ENCODE peak calls at places on chromosome 10, in six cellular contexts. One of them, this sample, is unnamed.

GRCh38 chr10:102230861-102231356 is 4.8 kb downstream of the ELOVL3 start:
- DNase-seq in Peyer's patch: peak; percentile 70
- DNase-seq in body of pancreas: peak; percentile 31
- DNase-seq in heart left ventricle: no peak
- DNase-seq in breast epithelium: no peak
- DNase-seq in A549: peak; percentile 60
- DNase-seq in this sample: peak; percentile 34

GRCh38 chr10:73953665-73954064 is 42.7 kb downstream of the PLAU start:
- DNase-seq in A549: no peak
- DNase-seq in body of pancreas: peak; percentile 33
- DNase-seq in Peyer's patch: no peak
- DNase-seq in heart left ventricle: no peak
- DNase-seq in breast epithelium: no peak
- DNase-seq in this sample: no peak

GRCh38 chr10:28202941-28203352 is 99.9 kb downstream of the MPP7 start:
- DNase-seq in Peyer's patch: no peak
- DNase-seq in body of pancreas: peak; percentile 12
- DNase-seq in A549: no peak
- DNase-seq in heart left ventricle: no peak
- DNase-seq in breast epithelium: no peak
- DNase-seq in this sample: peak; percentile 41

GRCh38 chr10:116237260-116237659 is 35.7 kb downstream of the GFRA1 start:
- DNase-seq in body of pancreas: peak; percentile 45
- DNase-seq in heart left ventricle: no peak
- DNase-seq in Peyer's patch: no peak
- DNase-seq in breast epithelium: no peak
- DNase-seq in A549: no peak
- DNase-seq in this sample: no peak

GRCh38 chr10:126650164-126650563 is 20.3 kb downstream of the C10orf90 start:
- DNase-seq in heart left ventricle: no peak
- DNase-seq in Peyer's patch: no peak
- DNase-seq in breast epithelium: no peak
- DNase-seq in body of pancreas: no peak
- DNase-seq in A549: no peak
- DNase-seq in this sample: no peak

GRCh38 chr10:72953687-72954086 is 919 bp downstream of the PLA2G12B start:
- DNase-seq in A549: no peak
- DNase-seq in body of pancreas: no peak
- DNase-seq in heart left ventricle: no peak
- DNase-seq in breast epithelium: no peak
- DNase-seq in Peyer's patch: peak; percentile 63
- DNase-seq in this sample: no peak

GRCh38 chr10:8361510-8361844 is 307.0 kb downstream of the GATA3 start:
- DNase-seq in Peyer's patch: no peak
- DNase-seq in body of pancreas: no peak
- DNase-seq in breast epithelium: no peak
- DNase-seq in A549: no peak
- DNase-seq in heart left ventricle: no peak
- DNase-seq in this sample: no peak

GRCh38 chr10:34580643-34581042 is 234.5 kb downstream of the PARD3 start:
- DNase-seq in A549: peak; percentile 81
- DNase-seq in body of pancreas: peak; percentile 46
- DNase-seq in heart left ventricle: no peak
- DNase-seq in breast epithelium: no peak
- DNase-seq in Peyer's patch: no peak
- DNase-seq in this sample: no peak

GRCh38 chr10:120810298-120810697 is 40.9 kb upstream of the WDR11 start:
- DNase-seq in Peyer's patch: no peak
- DNase-seq in body of pancreas: no peak
- DNase-seq in heart left ventricle: no peak
- DNase-seq in breast epithelium: no peak
- DNase-seq in A549: no peak
- DNase-seq in this sample: no peak

GRCh38 chr10:117092386-117092785 is 45.7 kb downstream of the VAX1 start:
- DNase-seq in heart left ventricle: no peak
- DNase-seq in Peyer's patch: no peak
- DNase-seq in A549: no peak
- DNase-seq in body of pancreas: no peak
- DNase-seq in breast epithelium: no peak
- DNase-seq in this sample: no peak

GRCh38 chr10:48292616-48293015 is 13.9 kb upstream of the MAPK8 start:
- DNase-seq in A549: no peak
- DNase-seq in body of pancreas: no peak
- DNase-seq in breast epithelium: no peak
- DNase-seq in Peyer's patch: no peak
- DNase-seq in heart left ventricle: no peak
- DNase-seq in this sample: no peak

GRCh38 chr10:113594673-113595072 is 41.8 kb downstream of the HABP2 start:
- DNase-seq in heart left ventricle: no peak
- DNase-seq in Peyer's patch: no peak
- DNase-seq in A549: no peak
- DNase-seq in body of pancreas: no peak
- DNase-seq in breast epithelium: no peak
- DNase-seq in this sample: no peak

GRCh38 chr10:121668336-121669009 is 70.2 kb upstream of the FGFR2 start:
- DNase-seq in Peyer's patch: no peak
- DNase-seq in breast epithelium: no peak
- DNase-seq in body of pancreas: peak; percentile 65
- DNase-seq in heart left ventricle: peak; percentile 71
- DNase-seq in A549: no peak
- DNase-seq in this sample: peak; percentile 89

GRCh38 chr10:48357631-48358030 is 51.2 kb downstream of the MAPK8 start:
- DNase-seq in A549: no peak
- DNase-seq in Peyer's patch: no peak
- DNase-seq in body of pancreas: no peak
- DNase-seq in heart left ventricle: no peak
- DNase-seq in breast epithelium: no peak
- DNase-seq in this sample: no peak

GRCh38 chr10:112741830-112742402 is 208.1 kb upstream of the TCF7L2 start:
- DNase-seq in heart left ventricle: no peak
- DNase-seq in breast epithelium: no peak
- DNase-seq in A549: peak; percentile 31
- DNase-seq in body of pancreas: no peak
- DNase-seq in Peyer's patch: no peak
- DNase-seq in this sample: no peak

GRCh38 chr10:15097011-15097812 is at the start of gene RPP38:
- DNase-seq in breast epithelium: peak; percentile 96
- DNase-seq in Peyer's patch: peak; percentile 97
- DNase-seq in body of pancreas: peak; percentile 97
- DNase-seq in heart left ventricle: peak; percentile 96
- DNase-seq in A549: peak; percentile 96
- DNase-seq in this sample: peak; percentile 97

GRCh38 chr10:86248062-86248461 is 118.5 kb downstream of the GRID1 start:
- DNase-seq in A549: no peak
- DNase-seq in heart left ventricle: no peak
- DNase-seq in Peyer's patch: no peak
- DNase-seq in body of pancreas: no peak
- DNase-seq in breast epithelium: no peak
- DNase-seq in this sample: no peak

GRCh38 chr10:57867226-57867625 is 400.5 kb downstream of the IPMK start:
- DNase-seq in heart left ventricle: no peak
- DNase-seq in A549: no peak
- DNase-seq in breast epithelium: no peak
- DNase-seq in Peyer's patch: no peak
- DNase-seq in body of pancreas: no peak
- DNase-seq in this sample: no peak

GRCh38 chr10:74306227-74306982 is 155.4 kb downstream of the ADK start:
- DNase-seq in A549: no peak
- DNase-seq in body of pancreas: no peak
- DNase-seq in breast epithelium: no peak
- DNase-seq in heart left ventricle: no peak
- DNase-seq in Peyer's patch: no peak
- DNase-seq in this sample: peak; percentile 19

GRCh38 chr10:30057421-30057841 is 2.0 kb downstream of the JCAD start:
- DNase-seq in heart left ventricle: no peak
- DNase-seq in A549: peak; percentile 58
- DNase-seq in Peyer's patch: no peak
- DNase-seq in breast epithelium: no peak
- DNase-seq in body of pancreas: no peak
- DNase-seq in this sample: peak; percentile 27

GRCh38 chr10:26854524-26854923 is 6.2 kb downstream of the ABI1 start:
- DNase-seq in heart left ventricle: no peak
- DNase-seq in A549: no peak
- DNase-seq in body of pancreas: no peak
- DNase-seq in breast epithelium: no peak
- DNase-seq in Peyer's patch: no peak
- DNase-seq in this sample: no peak

GRCh38 chr10:53664620-53665019 is 892.0 kb upstream of the MBL2 start:
- DNase-seq in A549: no peak
- DNase-seq in body of pancreas: peak; percentile 3
- DNase-seq in heart left ventricle: no peak
- DNase-seq in breast epithelium: no peak
- DNase-seq in Peyer's patch: no peak
- DNase-seq in this sample: peak; percentile 44

DNA sequence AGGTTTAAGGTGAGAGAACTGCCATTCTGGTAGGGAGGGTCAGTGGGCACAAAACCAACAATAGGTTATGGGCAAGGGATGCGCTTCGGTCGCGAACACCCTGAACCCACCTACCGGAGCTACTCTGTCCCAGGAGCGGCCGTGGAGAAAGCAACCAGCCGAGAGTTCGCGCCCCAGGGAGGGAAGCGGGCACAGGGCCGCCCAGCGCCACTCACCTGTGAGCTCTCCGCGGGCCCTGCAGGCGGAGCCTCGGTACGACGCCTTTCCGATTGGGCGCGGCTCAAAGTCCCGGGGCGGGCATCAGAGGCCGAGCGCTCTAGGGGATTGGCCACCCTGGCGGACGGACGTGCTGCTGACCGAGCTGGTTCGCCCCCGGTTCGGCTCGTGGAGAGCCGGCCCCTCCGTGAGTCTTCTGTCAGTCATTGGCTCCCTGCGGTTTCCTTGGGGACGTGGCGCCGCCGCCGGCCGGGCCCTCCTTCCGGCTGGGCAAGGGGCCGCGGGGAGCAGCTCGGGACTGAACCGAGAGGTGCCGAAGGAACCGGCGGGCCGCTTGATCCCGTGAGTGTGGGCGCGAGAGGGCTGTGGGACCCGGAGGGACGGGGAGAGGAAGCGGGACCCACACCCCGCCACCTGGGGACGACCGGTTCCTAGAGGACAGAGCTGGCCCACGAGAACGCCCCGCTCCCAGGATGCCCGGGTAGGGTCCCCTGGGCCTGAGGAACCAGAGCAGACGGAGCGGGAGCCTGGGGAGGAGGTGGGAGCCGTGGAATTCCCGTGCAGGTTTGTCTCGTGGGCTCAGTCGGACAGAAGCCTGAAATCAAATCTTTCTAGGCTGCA is at the start of gene ENTPD7:
- DNase-seq in body of pancreas: peak; percentile 97
- DNase-seq in breast epithelium: peak; percentile 94
- DNase-seq in Peyer's patch: peak; percentile 97
- DNase-seq in heart left ventricle: peak; percentile 95
- DNase-seq in A549: peak; percentile 95
- DNase-seq in this sample: peak; percentile 96
- TF ChIP-seq POLR2A in body of pancreas: peak; percentile 71
- TF ChIP-seq POLR2A in breast epithelium: no peak
- TF ChIP-seq POLR2A in Peyer's patch: peak; percentile 76
- TF ChIP-seq POLR2A in heart left ventricle: no peak
- TF ChIP-seq POLR2A in A549: peak; percentile 74
- TF ChIP-seq POLR2A in this sample: no peak

DNA sequence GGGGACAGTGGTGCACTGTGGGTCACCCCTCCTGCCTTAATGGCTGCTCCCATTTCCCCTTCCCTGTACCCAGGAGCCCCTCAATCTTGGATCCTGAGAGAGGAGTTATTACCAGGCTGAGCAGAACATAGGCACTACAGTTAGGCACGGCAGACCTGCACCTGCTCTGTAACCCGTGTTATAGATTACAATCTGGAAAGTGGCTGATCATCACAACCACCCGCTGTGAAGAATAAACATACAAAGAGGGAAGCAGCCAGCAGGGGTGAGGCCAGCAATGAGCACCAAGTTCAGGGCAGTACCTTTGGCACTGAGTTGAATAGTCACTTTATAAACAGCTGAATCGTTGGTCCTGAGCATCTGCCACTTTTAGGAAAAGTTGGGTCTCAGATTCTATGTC is 1.7 kb downstream of the CDHR1 start:
- DNase-seq in breast epithelium: no peak
- DNase-seq in A549: no peak
- DNase-seq in body of pancreas: no peak
- DNase-seq in heart left ventricle: no peak
- DNase-seq in Peyer's patch: no peak
- DNase-seq in this sample: no peak
- TF ChIP-seq POLR2A in breast epithelium: no peak
- TF ChIP-seq POLR2A in A549: no peak
- TF ChIP-seq POLR2A in body of pancreas: no peak
- TF ChIP-seq POLR2A in heart left ventricle: no peak
- TF ChIP-seq POLR2A in Peyer's patch: peak; percentile 18
- TF ChIP-seq POLR2A in this sample: no peak

DNA sequence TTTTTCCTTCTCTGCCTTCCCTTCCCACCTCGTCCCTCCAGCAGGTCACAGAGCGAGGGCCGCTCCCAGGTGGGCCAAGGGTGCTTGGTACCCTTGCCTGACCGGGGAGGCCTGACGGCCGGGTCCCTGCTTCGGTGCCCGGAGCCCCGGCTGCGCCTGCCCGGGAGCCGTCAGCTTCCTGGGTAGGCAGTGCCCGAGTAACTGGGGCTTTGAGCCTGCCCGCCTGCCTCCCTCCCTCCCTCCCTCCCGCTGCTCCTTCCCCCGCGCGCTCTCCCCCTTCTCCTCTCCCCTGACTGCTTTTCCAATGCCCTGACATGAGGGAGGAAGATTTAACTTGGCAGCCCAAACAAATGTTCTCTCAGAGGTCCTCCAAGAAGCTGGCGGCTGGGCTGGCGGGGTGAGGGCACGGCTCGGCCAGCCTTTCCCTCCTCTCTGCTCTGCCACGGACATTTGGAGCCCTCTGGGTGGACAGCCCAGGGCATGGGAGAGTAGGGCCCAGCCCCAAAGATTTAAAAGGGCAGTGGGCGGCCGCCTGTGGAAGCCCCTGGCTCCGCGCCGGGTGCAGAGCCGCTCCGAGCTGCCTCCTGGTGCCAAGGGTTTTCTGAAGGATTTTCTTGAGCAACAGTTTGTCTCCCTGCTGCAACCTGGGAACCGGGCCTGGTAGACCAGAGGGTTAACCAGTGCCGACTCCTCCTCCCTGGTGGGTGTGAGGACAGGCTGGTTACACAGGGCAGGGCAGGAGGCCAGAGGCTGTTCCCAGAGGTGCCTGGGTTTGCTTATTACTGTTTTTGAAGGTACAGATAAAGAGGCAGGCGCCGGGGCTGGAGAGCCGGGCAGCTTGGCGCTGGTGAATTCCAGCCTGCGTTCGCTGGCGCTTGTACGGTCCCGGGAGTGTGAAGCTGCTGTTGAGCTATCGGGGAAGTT is 2.1 kb downstream of the ZMIZ1 start:
- DNase-seq in A549: peak; percentile 85
- DNase-seq in heart left ventricle: peak; percentile 89
- DNase-seq in breast epithelium: peak; percentile 91
- DNase-seq in body of pancreas: peak; percentile 98
- DNase-seq in Peyer's patch: peak; percentile 92
- DNase-seq in this sample: peak; percentile 98
- TF ChIP-seq POLR2A in A549: no peak
- TF ChIP-seq POLR2A in heart left ventricle: no peak
- TF ChIP-seq POLR2A in breast epithelium: peak; percentile 59
- TF ChIP-seq POLR2A in body of pancreas: peak; percentile 90
- TF ChIP-seq POLR2A in Peyer's patch: peak; percentile 92
- TF ChIP-seq POLR2A in this sample: peak; percentile 73

DNA sequence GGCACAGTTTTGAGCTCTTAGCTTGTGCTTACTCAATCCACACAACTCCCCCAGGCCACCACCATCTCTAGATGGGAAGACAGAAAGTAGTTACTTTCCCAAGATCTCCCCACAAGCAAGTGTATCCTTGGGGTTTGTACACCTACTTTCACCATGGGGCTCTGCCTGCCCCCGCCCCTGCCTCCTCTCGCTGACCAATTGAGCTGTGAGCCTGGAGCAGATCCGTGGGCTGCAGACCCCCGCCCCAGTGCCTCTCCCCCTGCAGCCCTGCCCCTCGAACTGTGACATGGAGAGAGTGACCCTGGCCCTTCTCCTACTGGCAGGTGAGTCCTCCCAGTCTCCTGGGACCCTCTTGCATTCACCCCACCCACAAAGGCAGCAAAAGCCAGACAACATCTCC is 2.0 kb downstream of the FXYD4 start:
- DNase-seq in A549: no peak
- DNase-seq in breast epithelium: no peak
- DNase-seq in body of pancreas: no peak
- DNase-seq in heart left ventricle: no peak
- DNase-seq in Peyer's patch: no peak
- DNase-seq in this sample: no peak
- TF ChIP-seq POLR2A in A549: no peak
- TF ChIP-seq POLR2A in breast epithelium: no peak
- TF ChIP-seq POLR2A in body of pancreas: no peak
- TF ChIP-seq POLR2A in heart left ventricle: no peak
- TF ChIP-seq POLR2A in Peyer's patch: no peak
- TF ChIP-seq POLR2A in this sample: no peak